ENCODE peak calls at places on chromosome 10, in four cellular contexts. I, E, J and F are unnamed samples. For H3K4me1, the result is how much of the 10 kb centered on the place peaks cover.

GRCh38 chr10:113960617-113961260 is 82.9 kb upstream of the ADRB1 start:
- DNase-seq in I (peak), E (peak), J (no peak), F (peak)

GRCh38 chr10:103618575-103619423 is 125.3 kb downstream of the NEURL1 start:
- DNase-seq in I (peak), E (no peak), J (no peak), F (no peak)

GRCh38 chr10:76550806-76551205 is 1086.8 kb downstream of the KCNMA1 start:
- DNase-seq in I (no peak), E (no peak), J (no peak), F (no peak)

GRCh38 chr10:3468919-3469638 is 296.5 kb upstream of the PITRM1 start:
- DNase-seq in I (no peak), E (no peak), J (peak), F (no peak)

GRCh38 chr10:14016011-14016536 is 314.6 kb downstream of the FRMD4A start:
- DNase-seq in I (peak), E (no peak), J (no peak), F (peak)

GRCh38 chr10:130336612-130337304 is 200.6 kb downstream of the GLRX3 start:
- DNase-seq in I (no peak), E (no peak), J (no peak), F (no peak)

GRCh38 chr10:119494224-119495060 is 48.1 kb downstream of the RGS10 start:
- DNase-seq in I (no peak), E (no peak), J (no peak), F (no peak)

GRCh38 chr10:104580774-104581675 is 60.1 kb upstream of the SORCS3 start:
- DNase-seq in I (peak), E (peak), J (peak), F (peak)

GRCh38 chr10:97503413-97503812 is 4.7 kb downstream of the UBTD1 start:
- DNase-seq in I (no peak), E (no peak), J (no peak), F (no peak)

GRCh38 chr10:133334495-133335237 is 2.0 kb downstream of the CALY start:
- DNase-seq in I (no peak), E (no peak), J (peak), F (no peak)

GRCh38 chr10:123165445-123166072 is 11.4 kb downstream of the BUB3 start:
- DNase-seq in I (no peak), E (no peak), J (no peak), F (no peak)

GRCh38 chr10:14645239-14645960 is 129.3 kb downstream of the FAM107B start:
- DNase-seq in I (no peak), E (no peak), J (no peak), F (no peak)

GRCh38 chr10:57579926-57580325 is 687.8 kb downstream of the IPMK start:
- DNase-seq in I (no peak), E (no peak), J (peak), F (no peak)

GRCh38 chr10:132528064-132528800 is 9.4 kb upstream of the INPP5A start:
- DNase-seq in I (no peak), E (no peak), J (no peak), F (no peak)

GRCh38 chr10:7408003-7408493 is 2.8 kb downstream of the SFMBT2 start:
- DNase-seq in I (peak), E (peak), J (no peak), F (peak)

GRCh38 chr10:7406712-7407333 is 4.0 kb downstream of the SFMBT2 start:
- DNase-seq in I (no peak), E (no peak), J (no peak), F (no peak)

GRCh38 chr10:7408494-7409044 is 2.3 kb downstream of the SFMBT2 start:
- DNase-seq in I (peak), E (peak), J (peak), F (peak)

GRCh38 chr10:7409045-7409731 is 1.6 kb downstream of the SFMBT2 start:
- DNase-seq in I (peak), E (peak), J (peak), F (peak)

DNA sequence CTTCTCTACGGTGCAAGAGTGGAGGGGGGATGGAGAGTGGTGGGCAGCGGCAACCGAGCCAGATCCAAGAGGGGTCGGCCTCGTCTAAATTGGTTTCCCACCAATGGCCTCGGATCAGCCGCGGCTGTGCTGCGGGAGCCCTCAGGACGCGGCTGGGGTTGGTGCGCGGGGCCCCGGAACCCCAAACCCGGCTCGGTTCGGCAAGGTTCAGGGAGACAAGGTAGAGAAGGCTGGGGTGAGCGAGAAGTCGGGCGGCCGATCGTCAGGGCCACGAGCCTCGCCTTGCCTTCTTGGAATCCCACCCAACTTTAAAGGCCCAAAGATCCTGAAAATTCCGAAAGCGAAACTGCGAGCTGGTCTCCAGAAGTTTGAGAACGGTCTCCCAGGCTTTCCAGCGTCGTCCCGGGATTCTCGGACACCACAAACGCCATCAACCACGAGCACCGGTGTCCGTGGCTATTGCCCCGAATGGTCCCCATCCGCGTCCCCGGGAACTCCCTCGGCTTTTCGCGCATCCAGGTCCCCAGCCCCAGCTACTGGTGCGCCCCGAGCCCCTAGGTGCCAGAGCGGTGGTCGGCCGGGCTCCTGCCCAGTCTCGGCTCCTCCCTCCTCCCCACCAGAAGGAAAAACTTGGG is 3.3 kb downstream of the SFMBT2 start:
- DNase-seq in I (no peak), E (no peak), J (no peak), F (no peak)
- H3K4me1 ChIP-seq in I (under half), E (under half), J (under half), F (under half)

DNA sequence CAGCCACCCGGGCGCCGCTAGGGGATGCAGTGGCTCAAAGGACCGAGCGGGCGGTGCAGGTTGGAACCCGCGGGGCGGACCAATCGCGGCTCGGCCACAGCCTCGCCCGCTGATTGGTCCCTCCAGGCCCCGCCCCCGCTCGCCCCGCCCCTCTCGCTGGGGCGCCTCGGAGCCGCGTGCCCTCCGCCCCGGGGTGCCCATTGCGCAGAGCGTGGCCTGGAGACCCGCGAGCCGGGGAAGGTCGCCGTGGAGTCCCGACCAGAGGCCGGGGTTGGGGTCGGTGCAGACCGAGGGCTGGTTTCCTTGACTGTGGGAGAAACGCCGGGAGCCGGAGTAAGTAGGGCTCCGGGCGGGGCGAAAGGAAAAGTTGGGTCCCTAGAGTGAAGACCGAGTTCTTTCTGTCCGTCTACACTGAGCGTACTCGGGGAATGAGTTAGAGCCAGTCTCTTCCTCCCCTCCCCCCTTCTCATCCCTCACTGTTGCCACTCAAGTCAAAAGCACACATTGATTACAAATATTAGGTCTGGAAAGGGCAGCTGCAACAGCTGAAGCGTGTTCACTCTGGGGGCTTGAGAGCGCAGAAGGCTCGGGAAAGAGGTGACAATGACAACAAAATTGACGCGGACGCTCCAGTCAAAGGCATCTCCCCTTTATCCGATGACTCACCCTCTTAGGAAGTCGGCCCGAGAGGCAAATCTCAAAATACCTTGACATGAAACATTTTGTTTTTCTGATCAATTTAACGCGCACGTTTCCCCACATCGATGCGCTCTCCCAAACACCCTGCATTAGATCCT is 844 bp upstream of the GATA3 start:
- DNase-seq in I (peak), E (peak), J (peak), F (peak)
- H3K4me1 ChIP-seq in I (under half), E (half or more), J (under half), F (under half)

DNA sequence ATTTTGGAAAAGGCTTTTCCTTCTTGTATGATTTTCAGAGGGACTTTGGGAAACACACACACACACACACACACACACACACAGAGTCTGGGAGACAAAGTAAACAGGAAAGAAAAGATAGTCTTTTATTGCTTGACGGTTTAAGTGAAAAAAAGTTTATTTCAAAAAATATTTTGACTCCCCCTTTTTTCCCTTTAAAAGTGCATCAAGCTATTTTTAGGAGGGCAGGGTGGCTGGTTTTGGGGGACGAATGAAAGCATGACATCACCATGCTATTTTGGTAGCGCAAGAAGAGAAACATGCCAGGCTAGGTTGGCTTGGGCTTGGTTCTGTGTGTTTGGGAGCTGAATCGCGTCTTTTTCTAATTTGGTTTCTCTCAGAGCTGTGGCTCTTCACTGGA is 129.2 kb downstream of the BAMBI start:
- DNase-seq in I (no peak), E (no peak), J (no peak), F (no peak)
- H3K4me1 ChIP-seq in I (under half), E (under half), J (under half), F (under half)

GRCh38 chr10:101063162-101063525 is 1.4 kb downstream of the KAZALD1 start:
- DNase-seq in I (no peak), E (no peak), J (no peak), F (no peak)
- H3K4me1 ChIP-seq in I (under half), E (under half), J (under half), F (under half)

DNA sequence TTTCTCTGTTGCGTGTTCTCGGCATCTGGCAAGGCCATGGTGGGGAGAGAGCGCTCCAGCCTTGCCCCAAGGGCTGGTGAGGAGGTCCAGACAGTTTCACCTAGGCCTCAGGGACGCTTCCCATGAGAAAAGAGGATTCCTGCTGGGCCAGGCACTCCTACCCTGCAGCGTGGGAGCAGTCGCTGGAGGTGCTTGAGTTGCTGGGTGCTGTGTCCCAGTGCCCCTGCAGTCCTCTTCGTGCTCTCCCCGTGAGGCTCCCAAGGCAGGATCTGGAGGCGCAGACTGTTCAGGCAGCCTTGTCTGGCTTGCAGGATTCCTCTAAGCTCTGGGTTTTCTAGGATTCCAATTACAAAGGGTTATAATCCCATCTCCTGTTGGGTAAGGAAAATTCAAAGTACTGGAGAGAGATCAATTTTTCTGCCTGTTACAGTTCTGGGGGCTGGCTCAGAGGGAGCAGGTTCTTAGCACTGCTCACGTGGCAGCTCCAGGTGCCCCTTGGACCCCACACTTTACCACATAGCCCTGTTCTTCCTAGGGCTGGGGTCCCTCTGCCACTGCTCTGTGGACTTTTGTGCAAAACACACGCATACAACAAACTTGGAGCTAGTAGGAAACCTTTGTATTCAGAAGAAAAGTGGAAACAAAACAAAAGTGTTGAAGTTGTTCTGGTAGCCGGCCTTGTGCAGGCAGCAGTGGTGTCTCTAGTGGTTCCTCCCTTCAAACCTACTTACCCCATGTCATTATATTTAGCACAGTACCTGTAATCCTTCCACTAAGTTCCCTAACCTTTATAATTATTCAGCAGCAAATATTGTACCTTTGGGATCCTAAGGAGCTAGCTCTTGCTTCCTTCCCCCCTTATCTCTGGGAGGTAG is 60.5 kb downstream of the CCNY start:
- DNase-seq in I (no peak), E (no peak), J (no peak), F (no peak)
- H3K4me1 ChIP-seq in I (under half), E (under half), J (under half), F (under half)

GRCh38 chr10:33293531-33294170 is 40.8 kb downstream of the NRP1 start:
- DNase-seq in I (no peak), E (no peak), J (no peak), F (no peak)

GRCh38 chr10:33290286-33291052 is 44.0 kb downstream of the NRP1 start:
- DNase-seq in I (no peak), E (no peak), J (peak), F (no peak)

GRCh38 chr10:33295851-33296250 is 38.6 kb downstream of the NRP1 start:
- DNase-seq in I (no peak), E (no peak), J (no peak), F (no peak)

GRCh38 chr10:33291053-33291592 is 43.3 kb downstream of the NRP1 start:
- DNase-seq in I (no peak), E (no peak), J (peak), F (no peak)

GRCh38 chr10:33293081-33293480 is 41.4 kb downstream of the NRP1 start:
- DNase-seq in I (no peak), E (no peak), J (no peak), F (no peak)
- H3K4me1 ChIP-seq in I (under half), E (under half), J (half or more), F (under half)

GRCh38 chr10:74021248-74022055 is 23.5 kb downstream of the VCL start:
- DNase-seq in I (no peak), E (no peak), J (no peak), F (no peak)
- H3K4me1 ChIP-seq in I (under half), E (under half), J (half or more), F (under half)

GRCh38 chr10:126523071-126523470 is 134.8 kb upstream of the ADAM12 start:
- DNase-seq in I (no peak), E (no peak), J (no peak), F (no peak)

GRCh38 chr10:126524526-126524925 is 136.2 kb upstream of the ADAM12 start:
- DNase-seq in I (no peak), E (no peak), J (no peak), F (no peak)

GRCh38 chr10:126525326-126525725 is 137.0 kb upstream of the ADAM12 start:
- DNase-seq in I (no peak), E (no peak), J (no peak), F (no peak)

GRCh38 chr10:126528320-126528835 is 140.1 kb upstream of the ADAM12 start:
- DNase-seq in I (no peak), E (no peak), J (no peak), F (no peak)

DNA sequence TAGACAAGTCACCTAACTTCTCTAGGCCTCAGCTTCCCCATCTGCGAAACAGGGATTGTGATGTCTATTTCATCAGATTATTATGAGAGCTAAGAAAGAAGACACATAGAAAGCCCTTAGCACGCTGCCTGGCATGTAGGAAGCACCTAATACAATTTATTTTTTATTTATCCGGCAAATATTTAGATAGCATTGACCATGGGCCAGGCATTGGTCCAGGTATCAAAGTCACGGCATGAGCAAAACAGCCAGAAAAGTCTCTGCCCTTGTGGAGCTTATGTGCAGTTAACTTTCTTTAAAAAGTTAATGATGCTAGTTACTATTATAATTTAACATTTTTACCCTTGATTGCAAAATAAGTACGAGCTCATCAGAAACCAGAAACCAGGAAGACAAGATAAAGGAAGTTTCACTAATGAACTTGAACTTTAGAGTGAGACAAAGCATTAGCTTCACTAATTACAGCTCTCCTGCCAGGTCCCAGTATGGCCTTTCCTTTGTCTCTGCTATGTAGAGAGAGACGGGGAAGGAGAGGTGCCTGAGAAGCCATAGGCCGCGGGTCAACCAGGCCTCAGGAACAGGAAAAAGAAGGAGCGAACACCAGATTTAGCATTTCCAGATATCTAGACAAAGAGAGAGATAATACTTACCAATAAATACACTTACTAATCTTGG is 139.5 kb upstream of the ADAM12 start:
- DNase-seq in I (no peak), E (no peak), J (no peak), F (no peak)
- H3K4me1 ChIP-seq in I (under half), E (under half), J (under half), F (under half)

DNA sequence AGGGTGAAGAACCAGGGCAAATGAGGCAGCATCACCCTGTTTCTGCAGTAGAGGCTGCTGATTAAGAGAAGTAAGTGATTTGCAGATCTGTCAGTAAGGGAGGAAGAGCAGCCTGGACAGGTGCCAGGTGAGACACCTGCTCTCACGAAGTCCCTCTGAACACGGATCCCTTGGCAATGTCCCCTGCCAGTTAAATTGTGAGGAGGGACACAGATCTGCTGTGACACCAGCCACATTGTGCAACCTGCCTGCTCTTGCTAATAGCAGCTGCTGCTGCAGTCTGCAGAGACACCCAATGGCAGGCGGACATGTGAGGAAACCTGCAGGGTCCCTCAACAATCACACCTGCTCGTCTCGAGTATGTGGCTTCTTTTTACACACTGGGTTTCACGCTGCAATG is 31.9 kb downstream of the ANXA11 start:
- DNase-seq in I (no peak), E (peak), J (no peak), F (no peak)
- H3K4me1 ChIP-seq in I (under half), E (under half), J (under half), F (under half)